ENCODE peak calls at places on chromosomes 1 and 21, in ten cellular contexts. O is uterus, G is heart left ventricle, V is testis, H is left ventricle myocardium inferior, N is tibial artery, T is tibial nerve, X is fibroblast of lung, J is HCT116, D is Panc1. S is an unnamed sample. For H3K36me3 and H3K4me1, the result is how much of the 10 kb centered on the place peaks cover.

GRCh38 chr1:77762072-77762476 is 2.4 kb upstream of the USP33 start:
- DNase-seq in O (no peak), G (no peak), V (no peak), H (no peak), N (no peak), T (no peak), X (peak), J (peak), D (no peak), S (no peak)

GRCh38 chr21:43954896-43955295 is 57.2 kb upstream of the TRAPPC10 start:
- DNase-seq in O (no peak), G (no peak), V (no peak), H (no peak), N (peak), T (no peak), X (no peak), J (no peak), D (no peak), S (no peak)

GRCh38 chr1:67753776-67754525 is 69.0 kb downstream of the GADD45A start:
- DNase-seq in O (no peak), G (no peak), V (no peak), H (no peak), N (no peak), T (no peak), X (peak), J (peak), D (no peak), S (no peak)

GRCh38 chr1:112461200-112461871 is 47.4 kb upstream of the WNT2B start:
- DNase-seq in O (no peak), G (no peak), V (no peak), H (no peak), N (no peak), T (no peak), X (no peak), J (no peak), D (no peak), S (no peak)

GRCh38 chr21:45256912-45257672 is 30.6 kb downstream of the POFUT2 start:
- DNase-seq in O (no peak), G (no peak), V (no peak), H (no peak), N (no peak), T (no peak), X (no peak), J (no peak), D (no peak), S (no peak)

GRCh38 chr1:203147376-203147775 is 19.9 kb downstream of the ADORA1 start:
- DNase-seq in O (no peak), G (no peak), V (no peak), H (no peak), N (no peak), T (no peak), X (no peak), J (no peak), D (no peak), S (no peak)

GRCh38 chr1:108080448-108080847 is 115.5 kb upstream of the VAV3 start:
- DNase-seq in O (no peak), G (no peak), V (no peak), H (no peak), N (no peak), T (no peak), X (no peak), J (no peak), D (no peak), S (no peak)

GRCh38 chr1:91699339-91699970 is 186.5 kb downstream of the TGFBR3 start:
- DNase-seq in O (peak), G (no peak), V (peak), H (peak), N (no peak), T (peak), X (peak), J (no peak), D (no peak), S (peak)

GRCh38 chr1:940121-941026 is 16.7 kb downstream of the SAMD11 start:
- DNase-seq in O (peak), G (peak), V (peak), H (peak), N (peak), T (no peak), X (peak), J (no peak), D (no peak), S (peak)

GRCh38 chr1:56645663-56646330 is 683 bp downstream of the PRKAA2 start:
- DNase-seq in O (no peak), G (no peak), V (peak), H (no peak), N (peak), T (peak), X (no peak), J (no peak), D (no peak), S (peak)

GRCh38 chr1:79497193-79497773 is 490.8 kb upstream of the ADGRL4 start:
- DNase-seq in O (no peak), G (no peak), V (peak), H (no peak), N (no peak), T (no peak), X (peak), J (peak), D (peak), S (no peak)

GRCh38 chr1:55812281-55812680 is 597.1 kb upstream of the USP24 start:
- DNase-seq in O (no peak), G (no peak), V (no peak), H (no peak), N (no peak), T (peak), X (peak), J (no peak), D (no peak), S (no peak)

GRCh38 chr1:1169429-1170214 is 4.1 kb upstream of the TTLL10 start:
- DNase-seq in O (no peak), G (peak), V (no peak), H (peak), N (no peak), T (no peak), X (no peak), J (no peak), D (no peak), S (no peak)

GRCh38 chr1:94819945-94820746 is at the start of gene SLC44A3:
- DNase-seq in O (no peak), G (peak), V (peak), H (peak), N (no peak), T (no peak), X (peak), J (no peak), D (no peak), S (peak)

GRCh38 chr1:154148787-154149186 is 6.1 kb downstream of the NUP210L start:
- DNase-seq in O (no peak), G (no peak), V (no peak), H (no peak), N (no peak), T (no peak), X (peak), J (no peak), D (no peak), S (no peak)

GRCh38 chr1:96306809-96307208 is 414.8 kb upstream of the PTBP2 start:
- DNase-seq in O (no peak), G (no peak), V (no peak), H (no peak), N (no peak), T (no peak), X (peak), J (no peak), D (no peak), S (no peak)

GRCh38 chr1:161068306-161069200 is 1.1 kb downstream of the ARHGAP30 start:
- DNase-seq in O (no peak), G (peak), V (peak), H (peak), N (peak), T (peak), X (no peak), J (no peak), D (no peak), S (peak)

GRCh38 chr1:58310881-58311280 is 235.6 kb downstream of the OMA1 start:
- DNase-seq in O (no peak), G (no peak), V (no peak), H (no peak), N (no peak), T (no peak), X (no peak), J (no peak), D (no peak), S (no peak)

GRCh38 chr1:47658161-47658920 is 220.5 kb downstream of the FOXD2 start:
- DNase-seq in O (no peak), G (no peak), V (peak), H (no peak), N (peak), T (no peak), X (no peak), J (no peak), D (no peak), S (no peak)

GRCh38 chr1:212674872-212675271 is 24.8 kb downstream of the BATF3 start:
- DNase-seq in O (no peak), G (no peak), V (no peak), H (no peak), N (no peak), T (no peak), X (no peak), J (no peak), D (no peak), S (no peak)

GRCh38 chr1:241606544-241606943 is 33.6 kb downstream of the CHML start:
- DNase-seq in O (no peak), G (no peak), V (no peak), H (no peak), N (no peak), T (no peak), X (peak), J (no peak), D (no peak), S (no peak)

GRCh38 chr1:181675091-181675490 is 191.8 kb downstream of the CACNA1E start:
- DNase-seq in O (no peak), G (no peak), V (no peak), H (no peak), N (no peak), T (no peak), X (no peak), J (no peak), D (no peak), S (no peak)

GRCh38 chr1:240189386-240189989 is 97.8 kb downstream of the FMN2 start:
- DNase-seq in O (no peak), G (no peak), V (peak), H (no peak), N (no peak), T (peak), X (peak), J (no peak), D (no peak), S (peak)

GRCh38 chr1:65009176-65009575 is 42.8 kb upstream of the JAK1 start:
- DNase-seq in O (no peak), G (no peak), V (no peak), H (no peak), N (no peak), T (no peak), X (no peak), J (no peak), D (no peak), S (no peak)

GRCh38 chr1:87778896-87779295 is 450.2 kb downstream of the LMO4 start:
- DNase-seq in O (no peak), G (no peak), V (no peak), H (no peak), N (no peak), T (no peak), X (peak), J (no peak), D (no peak), S (no peak)

GRCh38 chr1:119947468-119947867 is 51.2 kb upstream of the ADAM30 start:
- DNase-seq in O (no peak), G (no peak), V (no peak), H (no peak), N (no peak), T (no peak), X (peak), J (no peak), D (peak), S (no peak)

GRCh38 chr1:160550572-160551034 is 27.5 kb upstream of the SLAMF6 start:
- DNase-seq in O (no peak), G (no peak), V (no peak), H (no peak), N (no peak), T (no peak), X (no peak), J (no peak), D (no peak), S (no peak)

GRCh38 chr1:22847709-22848108 is 125.0 kb downstream of the LACTBL1 start:
- DNase-seq in O (no peak), G (no peak), V (no peak), H (no peak), N (no peak), T (no peak), X (no peak), J (no peak), D (no peak), S (no peak)

GRCh38 chr21:31337991-31338891 is 5.8 kb downstream of the TIAM1 start:
- DNase-seq in O (no peak), G (no peak), V (no peak), H (no peak), N (no peak), T (no peak), X (peak), J (no peak), D (no peak), S (no peak)

GRCh38 chr1:233904979-233905415 is 521 bp downstream of the SLC35F3 start:
- DNase-seq in O (no peak), G (no peak), V (peak), H (no peak), N (no peak), T (no peak), X (peak), J (no peak), D (no peak), S (peak)

GRCh38 chr21:25139390-25139789 is 467.9 kb downstream of the MRPL39 start:
- DNase-seq in O (no peak), G (no peak), V (no peak), H (no peak), N (no peak), T (no peak), X (no peak), J (no peak), D (no peak), S (no peak)

GRCh38 chr1:42251042-42251441 is 84.0 kb downstream of the FOXJ3 start:
- DNase-seq in O (no peak), G (no peak), V (no peak), H (no peak), N (no peak), T (no peak), X (no peak), J (no peak), D (no peak), S (no peak)

GRCh38 chr1:3009021-3009420 is 12.2 kb upstream of the ACTRT2 start:
- DNase-seq in O (no peak), G (no peak), V (no peak), H (peak), N (peak), T (no peak), X (no peak), J (no peak), D (no peak), S (no peak)

GRCh38 chr1:117501275-117501674 is 104.6 kb upstream of the TENT5C start:
- DNase-seq in O (no peak), G (no peak), V (no peak), H (no peak), N (no peak), T (no peak), X (peak), J (no peak), D (no peak), S (no peak)

GRCh38 chr1:116515702-116516101 is 55.1 kb downstream of the CD58 start:
- DNase-seq in O (no peak), G (no peak), V (no peak), H (no peak), N (no peak), T (no peak), X (no peak), J (no peak), D (no peak), S (no peak)

GRCh38 chr1:29836626-29837305 is 600.4 kb downstream of the PTPRU start:
- DNase-seq in O (no peak), G (no peak), V (no peak), H (no peak), N (peak), T (no peak), X (no peak), J (no peak), D (no peak), S (no peak)

GRCh38 chr1:22786101-22786500 is 75.5 kb downstream of the EPHB2 start:
- DNase-seq in O (no peak), G (no peak), V (no peak), H (no peak), N (no peak), T (no peak), X (no peak), J (no peak), D (no peak), S (no peak)

GRCh38 chr1:7264101-7264500 is 478.8 kb downstream of the CAMTA1 start:
- DNase-seq in O (no peak), G (no peak), V (no peak), H (no peak), N (no peak), T (no peak), X (no peak), J (no peak), D (no peak), S (no peak)

DNA sequence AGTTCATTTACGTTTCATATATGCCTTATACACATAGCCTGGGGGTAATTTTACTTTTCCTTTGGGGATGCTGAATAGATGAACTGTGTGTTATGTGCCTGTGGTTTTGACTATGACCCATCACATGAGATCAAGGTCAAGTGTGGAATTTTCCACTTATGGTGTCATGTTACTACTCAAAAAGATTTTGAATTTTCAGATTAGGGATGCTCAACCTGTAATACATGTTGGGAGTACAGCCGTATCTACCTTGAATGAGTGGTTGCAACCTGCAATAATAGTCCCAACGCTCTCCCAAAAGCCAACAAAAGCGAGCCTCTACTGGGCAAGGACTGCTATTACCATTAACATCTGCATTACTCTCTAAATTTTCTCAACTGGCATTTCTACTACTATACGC is 68.5 kb upstream of the SDC3 start:
- DNase-seq in O (no peak), G (no peak), V (no peak), H (no peak), N (no peak), T (no peak), X (peak), J (no peak), D (no peak), S (no peak)
- H3K36me3 ChIP-seq in O (under half), G (under half), V (under half), H (under half), N (under half), T (under half), X (under half), J (under half), D (under half), S (under half)

GRCh38 chr21:34973685-34974084 is 75.4 kb downstream of the RUNX1 start:
- DNase-seq in O (no peak), G (no peak), V (no peak), H (no peak), N (no peak), T (no peak), X (no peak), J (no peak), D (no peak), S (no peak)
- H3K4me1 ChIP-seq in O (under half), G (under half), V (under half), H (under half), N (under half), T (under half), X (under half), J (under half), D (under half), S (under half)

DNA sequence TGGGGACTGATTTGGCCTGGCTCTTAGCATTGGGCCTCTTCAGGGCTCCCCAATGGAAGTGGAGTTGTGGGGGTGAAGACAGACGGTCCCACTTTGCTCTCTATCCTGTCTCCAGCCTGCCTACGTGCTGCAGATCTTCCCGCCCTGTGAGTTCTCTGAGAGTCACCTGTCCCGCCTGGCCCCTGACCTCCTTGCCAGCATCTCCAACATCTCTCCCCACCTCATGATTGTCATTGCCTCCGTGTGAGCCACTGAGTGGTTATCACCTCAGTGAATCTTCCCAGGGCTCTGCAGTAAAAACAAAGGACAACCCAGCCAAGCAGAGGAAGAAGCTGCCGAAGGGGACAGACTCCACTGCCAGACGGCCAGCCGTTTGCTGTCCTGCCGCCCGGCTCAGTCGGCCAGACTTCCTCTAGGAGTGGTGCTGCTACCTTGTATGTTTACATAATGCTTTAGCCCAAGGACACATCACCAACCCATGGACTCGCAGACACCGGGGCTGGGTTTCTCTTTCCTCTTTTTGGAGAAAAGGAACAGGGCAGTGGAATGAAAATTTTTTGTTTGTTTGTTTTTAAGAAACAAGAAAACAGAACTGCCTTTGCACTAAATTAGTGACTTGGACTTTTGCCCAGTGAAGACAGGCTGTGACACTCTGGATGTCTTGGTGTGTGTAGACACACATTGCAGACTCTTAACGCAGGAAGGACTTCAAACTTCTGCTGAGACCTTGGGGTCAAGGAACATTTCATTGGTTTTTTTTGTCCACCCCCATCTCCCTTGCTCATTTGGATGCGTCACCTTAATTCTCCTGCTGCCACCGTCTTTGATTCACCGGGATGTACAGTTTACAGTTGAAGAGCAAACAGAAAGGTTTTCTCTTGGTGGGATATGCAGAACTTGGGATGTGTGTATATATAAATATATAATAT is 36.5 kb downstream of the ZBTB17 start:
- DNase-seq in O (no peak), G (peak), V (peak), H (no peak), N (no peak), T (no peak), X (peak), J (no peak), D (no peak), S (peak)
- H3K36me3 ChIP-seq in O (under half), G (half or more), V (under half), H (half or more), N (half or more), T (under half), X (under half), J (under half), D (under half), S (under half)

DNA sequence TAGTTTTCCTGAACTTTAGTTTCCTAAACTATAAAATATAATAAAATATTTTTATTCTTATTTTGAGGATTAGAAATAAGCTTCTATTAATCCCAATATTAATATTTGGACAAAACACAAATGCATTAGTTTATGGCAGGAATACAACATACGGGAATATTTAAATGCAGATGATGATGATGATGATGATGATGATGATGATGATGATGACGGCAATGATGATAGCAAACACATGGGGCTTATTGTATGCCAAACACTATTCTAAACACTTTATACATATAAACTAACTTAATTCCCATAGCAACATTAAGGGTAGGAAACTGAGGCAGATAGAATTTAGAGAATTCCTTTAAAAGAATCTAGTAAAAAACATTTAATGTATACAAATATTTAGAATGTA is 541.5 kb upstream of the BEND5 start:
- DNase-seq in O (no peak), G (no peak), V (no peak), H (no peak), N (no peak), T (no peak), X (no peak), J (no peak), D (no peak), S (no peak)
- H3K4me1 ChIP-seq in O (under half), G (under half), V (under half), H (under half), N (under half), T (under half), X (under half), J (under half), D (under half), S (under half)

GRCh38 chr1:27108588-27108987 is 46.3 kb downstream of the SLC9A1 start:
- DNase-seq in O (no peak), G (no peak), V (no peak), H (no peak), N (no peak), T (no peak), X (no peak), J (no peak), D (no peak), S (no peak)
- H3K36me3 ChIP-seq in O (under half), G (under half), V (under half), H (under half), N (under half), T (under half), X (under half), J (under half), D (under half), S (under half)

GRCh38 chr1:89604414-89604735 is 28.5 kb upstream of the LRRC8C start:
- DNase-seq in O (peak), G (no peak), V (no peak), H (no peak), N (no peak), T (no peak), X (no peak), J (no peak), D (no peak), S (no peak)
- H3K4me1 ChIP-seq in O (under half), G (under half), V (under half), H (half or more), N (under half), T (under half), X (under half), J (under half), D (under half), S (under half)

GRCh38 chr1:179777731-179778130 is 34.6 kb downstream of the FAM163A start:
- DNase-seq in O (no peak), G (no peak), V (no peak), H (no peak), N (no peak), T (no peak), X (no peak), J (no peak), D (no peak), S (no peak)
- H3K36me3 ChIP-seq in O (under half), G (under half), V (under half), H (under half), N (under half), T (under half), X (under half), J (under half), D (under half), S (under half)

S was measured in adrenal gland.